ENCODE peak calls at places on chromosomes 16 and 17, in eight cellular contexts. Z is tibial artery, F is ovary, T is right atrium auricular region, Y is spleen, R is psoas muscle, L is body of pancreas, S is OCI-LY7. G is an unnamed sample.

GRCh38 chr17:59699218-59699617 is 8.0 kb downstream of the PTRH2 start:
- DNase-seq in Z (no peak), F (no peak), T (no peak), Y (no peak), R (no peak), L (no peak), S (no peak), G (no peak)

GRCh38 chr17:48873212-48873611 is 19.4 kb upstream of the ATP5MC1 start:
- DNase-seq in Z (no peak), F (no peak), T (no peak), Y (no peak), R (no peak), L (no peak), S (no peak), G (no peak)

GRCh38 chr16:917591-918061 is 53.2 kb downstream of the LMF1 start:
- DNase-seq in Z (no peak), F (no peak), T (no peak), Y (no peak), R (peak; percentile 40), L (no peak), S (no peak), G (no peak)

GRCh38 chr17:59513934-59514841 is 51.2 kb upstream of the DHX40 start:
- DNase-seq in Z (peak; percentile 76), F (peak; percentile 91), T (peak; percentile 77), Y (peak; percentile 84), R (peak; percentile 76), L (peak; percentile 91), S (no peak), G (no peak)

GRCh38 chr16:78706637-78707036 is 607.2 kb downstream of the WWOX start:
- DNase-seq in Z (no peak), F (peak; percentile 35), T (no peak), Y (no peak), R (peak; percentile 58), L (no peak), S (no peak), G (no peak)

GRCh38 chr17:48597775-48598631 is 4.4 kb upstream of the HOXB5 start:
- DNase-seq in Z (no peak), F (no peak), T (peak; percentile 68), Y (peak; percentile 83), R (peak; percentile 78), L (peak; percentile 48), S (peak; percentile 55), G (no peak)

GRCh38 chr16:67652578-67653130 is 7.4 kb downstream of the ACD start:
- DNase-seq in Z (no peak), F (no peak), T (no peak), Y (no peak), R (no peak), L (peak; percentile 51), S (no peak), G (no peak)

GRCh38 chr16:10808850-10809249 is 9.7 kb downstream of the TVP23A start:
- DNase-seq in Z (no peak), F (no peak), T (no peak), Y (no peak), R (no peak), L (no peak), S (peak; percentile 59), G (no peak)

GRCh38 chr17:14506364-14506763 is 205.5 kb downstream of the HS3ST3B1 start:
- DNase-seq in Z (no peak), F (no peak), T (no peak), Y (no peak), R (no peak), L (no peak), S (no peak), G (no peak)

GRCh38 chr16:71937868-71938510 is 42.7 kb downstream of the IST1 start:
- DNase-seq in Z (no peak), F (no peak), T (no peak), Y (no peak), R (no peak), L (no peak), S (no peak), G (no peak)

GRCh38 chr17:73713136-73713535 is 68.9 kb upstream of the SDK2 start:
- DNase-seq in Z (no peak), F (no peak), T (no peak), Y (peak; percentile 66), R (no peak), L (no peak), S (no peak), G (no peak)

GRCh38 chr17:61862105-61862574 is 1.2 kb downstream of the BRIP1 start:
- DNase-seq in Z (no peak), F (no peak), T (no peak), Y (no peak), R (no peak), L (no peak), S (peak; percentile 6), G (no peak)

GRCh38 chr17:74383140-74383539 is 15.8 kb downstream of the GPR142 start:
- DNase-seq in Z (no peak), F (no peak), T (no peak), Y (no peak), R (no peak), L (no peak), S (no peak), G (no peak)

GRCh38 chr17:43880420-43880991 is 26.8 kb downstream of the MPP2 start:
- DNase-seq in Z (no peak), F (no peak), T (no peak), Y (peak; percentile 73), R (peak; percentile 80), L (peak; percentile 82), S (peak; percentile 37), G (no peak)

GRCh38 chr16:80285089-80285488 is 255.7 kb upstream of the DYNLRB2 start:
- DNase-seq in Z (no peak), F (no peak), T (no peak), Y (no peak), R (no peak), L (no peak), S (no peak), G (no peak)

GRCh38 chr16:72203401-72203800 is 31.4 kb upstream of the PMFBP1 start:
- DNase-seq in Z (peak; percentile 69), F (no peak), T (peak; percentile 62), Y (no peak), R (no peak), L (no peak), S (peak; percentile 21), G (peak; percentile 16)

GRCh38 chr16:50440531-50440930 is 71.7 kb upstream of the BRD7 start:
- DNase-seq in Z (no peak), F (no peak), T (no peak), Y (no peak), R (no peak), L (no peak), S (no peak), G (no peak)

GRCh38 chr17:8294361-8294760 is 839 bp downstream of the SLC25A35 start:
- DNase-seq in Z (no peak), F (no peak), T (no peak), Y (peak; percentile 81), R (no peak), L (no peak), S (no peak), G (no peak)

GRCh38 chr17:61455754-61456681 is 3.8 kb downstream of the TBX4 start:
- DNase-seq in Z (no peak), F (no peak), T (peak; percentile 42), Y (no peak), R (no peak), L (no peak), S (no peak), G (no peak)

GRCh38 chr16:28125592-28125991 is 62.1 kb upstream of the GSG1L start:
- DNase-seq in Z (no peak), F (no peak), T (no peak), Y (no peak), R (no peak), L (no peak), S (no peak), G (no peak)
- H3K36me3 ChIP-seq in Z (peaks cover 98% of the 10 kb centered on the region), F (no peaks in the 10 kb centered on the region), T (peaks cover 68% of the 10 kb centered on the region), Y (peaks cover 100% of the 10 kb centered on the region), R (peaks cover 95% of the 10 kb centered on the region), L (peaks cover 9% of the 10 kb centered on the region), S (peaks cover 98% of the 10 kb centered on the region), G (peaks cover 61% of the 10 kb centered on the region)

GRCh38 chr16:3044708-3045107 is 1.7 kb upstream of the MMP25 start:
- DNase-seq in Z (no peak), F (no peak), T (no peak), Y (no peak), R (no peak), L (no peak), S (no peak), G (no peak)

GRCh38 chr16:3038896-3039295 is 2.2 kb upstream of the BICDL2 start:
- DNase-seq in Z (no peak), F (no peak), T (no peak), Y (no peak), R (no peak), L (no peak), S (no peak), G (no peak)

GRCh38 chr16:3045758-3046505 is 429 bp upstream of the MMP25 start:
- DNase-seq in Z (no peak), F (no peak), T (no peak), Y (peak; percentile 93), R (no peak), L (no peak), S (no peak), G (no peak)

GRCh38 chr16:3038256-3038655 is 1.5 kb upstream of the BICDL2 start:
- DNase-seq in Z (no peak), F (no peak), T (no peak), Y (no peak), R (no peak), L (peak; percentile 94), S (no peak), G (no peak)

GRCh38 chr16:3042376-3042775 is 4.0 kb upstream of the MMP25 start:
- DNase-seq in Z (no peak), F (no peak), T (no peak), Y (no peak), R (no peak), L (no peak), S (no peak), G (no peak)
- H3K36me3 ChIP-seq in Z (no peaks in the 10 kb centered on the region), F (no peaks in the 10 kb centered on the region), T (no peaks in the 10 kb centered on the region), Y (no peaks in the 10 kb centered on the region), R (no peaks in the 10 kb centered on the region), L (no peaks in the 10 kb centered on the region), S (no peaks in the 10 kb centered on the region), G (no peaks in the 10 kb centered on the region)

DNA sequence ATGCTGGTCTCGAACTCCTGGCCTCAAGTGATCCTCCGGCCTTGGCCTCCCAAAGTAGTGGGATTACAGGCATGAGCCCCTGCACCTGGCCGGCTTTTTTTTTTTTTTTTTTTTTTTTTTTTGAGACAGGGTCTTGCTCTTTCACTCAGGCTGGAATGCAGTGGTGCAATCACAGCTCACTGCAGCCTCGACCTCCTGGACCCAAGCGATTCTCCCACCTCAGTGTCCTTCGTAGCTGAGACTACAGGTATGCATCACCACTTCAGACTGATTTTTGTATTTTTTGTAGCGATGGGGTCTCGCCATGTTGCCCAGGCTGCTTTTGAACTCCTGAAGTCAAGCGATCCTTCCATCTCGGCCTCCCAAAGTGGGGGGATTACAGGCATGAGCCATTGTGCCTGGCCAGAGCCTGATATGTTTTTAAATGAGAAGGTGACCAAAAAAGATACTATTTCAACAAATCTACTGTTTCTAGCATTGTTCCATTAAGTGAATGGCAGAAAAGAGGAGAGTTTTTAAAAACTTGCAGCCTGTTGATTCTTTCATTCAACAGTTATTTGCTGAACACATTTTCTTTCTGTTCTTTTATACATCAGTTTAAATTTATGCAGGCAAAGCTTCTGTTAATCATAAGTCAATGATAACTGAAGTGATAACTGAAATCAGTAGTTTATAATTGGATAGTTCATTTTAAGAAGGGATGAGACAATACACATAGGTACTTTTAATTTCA is 3.2 kb upstream of the SRSF1 start:
- DNase-seq in Z (no peak), F (no peak), T (no peak), Y (no peak), R (no peak), L (no peak), S (no peak), G (no peak)
- H3K36me3 ChIP-seq in Z (peaks cover 5% of the 10 kb centered on the region), F (no peaks in the 10 kb centered on the region), T (peaks cover 9% of the 10 kb centered on the region), Y (peaks cover 7% of the 10 kb centered on the region), R (peaks cover 10% of the 10 kb centered on the region), L (no peaks in the 10 kb centered on the region), S (peaks cover 18% of the 10 kb centered on the region), G (peaks cover 7% of the 10 kb centered on the region)

GRCh38 chr17:81884520-81884919 is 6.9 kb downstream of the ALYREF start:
- DNase-seq in Z (peak; percentile 64), F (no peak), T (no peak), Y (no peak), R (no peak), L (no peak), S (no peak), G (no peak)
- H3K36me3 ChIP-seq in Z (peaks cover 91% of the 10 kb centered on the region), F (no peaks in the 10 kb centered on the region), T (peaks cover 46% of the 10 kb centered on the region), Y (peaks cover 97% of the 10 kb centered on the region), R (peaks cover 68% of the 10 kb centered on the region), L (peaks cover 13% of the 10 kb centered on the region), S (peaks cover 100% of the 10 kb centered on the region), G (peaks cover 53% of the 10 kb centered on the region)